ENCODE peak calls at places on chromosomes 13 and 19, in four cellular contexts. Z is CD4-positive, alpha-beta T cell; P is Panc1; O is heart right ventricle. U is an unnamed sample.

GRCh38 chr13:110538632-110539031 is 22.9 kb downstream of the RAB20 start:
- DNase-seq in P (no peak), Z (no peak), O (peak), U (no peak)

GRCh38 chr13:48602296-48603040 is 51.3 kb upstream of the CYSLTR2 start:
- DNase-seq in P (no peak), Z (no peak), O (no peak), U (no peak)

GRCh38 chr13:53784331-53784730 is 755.7 kb downstream of the OLFM4 start:
- DNase-seq in O (no peak), Z (no peak), P (no peak), U (no peak)

GRCh38 chr13:111152836-111153235 is 37.7 kb downstream of the ARHGEF7 start:
- DNase-seq in O (no peak), P (no peak), Z (no peak), U (no peak)

GRCh38 chr13:103883152-103883551 is 816.9 kb upstream of the SLC10A2 start:
- DNase-seq in Z (no peak), P (peak), O (peak), U (peak)

GRCh38 chr19:32387701-32388392 is 17.7 kb upstream of the DPY19L3 start:
- DNase-seq in P (no peak), O (no peak), Z (no peak), U (no peak)

GRCh38 chr13:35468195-35468594 is 8.3 kb downstream of the MAB21L1 start:
- DNase-seq in Z (no peak), O (no peak), P (no peak), U (no peak)

GRCh38 chr19:10864538-10864899 is 6.8 kb upstream of the CARM1 start:
- DNase-seq in O (peak), Z (peak), P (peak), U (peak)

GRCh38 chr13:34657716-34658115 is 284.4 kb upstream of the NBEA start:
- DNase-seq in P (no peak), O (no peak), Z (no peak), U (no peak)

GRCh38 chr19:54154603-54155345 is 4.7 kb downstream of the LENG1 start:
- DNase-seq in O (no peak), P (no peak), Z (no peak), U (no peak)

GRCh38 chr13:73397486-73398020 is 338.7 kb downstream of the KLF5 start:
- DNase-seq in O (no peak), Z (no peak), P (no peak), U (no peak)

GRCh38 chr13:50303963-50304721 is 288.9 kb downstream of the KCNRG start:
- DNase-seq in O (no peak), P (no peak), Z (no peak), U (no peak)

GRCh38 chr13:26377038-26377437 is 123.1 kb downstream of the CDK8 start:
- DNase-seq in Z (no peak), P (no peak), O (no peak), U (no peak)

GRCh38 chr13:94234766-94235165 is 244.7 kb downstream of the DCT start:
- DNase-seq in P (no peak), O (no peak), Z (no peak), U (no peak)

GRCh38 chr13:112174476-112175110 is 107.6 kb downstream of the SOX1 start:
- DNase-seq in O (no peak), P (no peak), Z (no peak), U (no peak)

GRCh38 chr19:3471954-3472655 is 8.2 kb downstream of the SMIM24 start:
- DNase-seq in O (peak), Z (peak), P (no peak), U (no peak)

GRCh38 chr13:40026174-40026585 is 370.7 kb downstream of the COG6 start:
- DNase-seq in P (no peak), Z (no peak), O (no peak), U (no peak)

GRCh38 chr13:45598597-45598996 is 16.9 kb downstream of the ERICH6B start:
- DNase-seq in Z (no peak), O (no peak), P (no peak), U (no peak)

DNA sequence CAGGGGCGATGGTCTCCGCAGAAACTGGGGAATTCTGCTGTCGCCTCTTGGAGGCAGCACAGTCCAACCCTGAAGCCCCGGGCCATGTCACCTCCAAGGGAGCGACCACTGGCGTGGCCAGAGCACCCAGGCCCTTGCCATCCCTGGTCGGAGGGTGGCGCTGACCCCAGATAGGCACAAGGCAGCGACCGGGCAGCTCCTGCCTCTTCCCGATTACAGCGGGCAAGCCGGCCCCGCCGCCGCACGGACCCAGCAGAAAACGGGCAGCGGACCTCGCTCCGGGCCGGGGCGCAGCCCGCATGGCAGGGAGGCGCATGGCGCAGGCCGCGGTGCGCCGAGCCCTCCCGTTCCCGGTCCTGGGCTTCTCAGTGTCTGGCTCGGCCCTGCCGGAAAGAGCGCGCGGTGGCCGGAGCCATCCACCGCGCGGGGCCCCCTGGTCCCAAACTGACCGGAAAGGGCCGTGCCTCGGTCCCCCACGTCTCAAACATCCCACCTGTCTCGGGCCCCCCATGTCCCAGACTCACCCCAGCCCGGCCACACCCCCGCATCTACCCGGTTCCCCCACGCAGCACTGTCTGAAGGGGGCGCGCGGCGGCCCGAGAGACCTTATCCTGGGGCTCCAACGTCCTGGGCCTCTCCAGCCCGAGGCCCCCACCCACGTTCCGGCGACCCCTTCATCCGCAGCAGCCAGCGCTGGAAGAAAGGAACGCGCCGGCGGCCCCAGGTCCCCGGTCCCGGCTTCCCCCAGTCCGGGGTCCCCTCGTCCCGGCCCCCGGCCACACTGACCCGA is 725 bp downstream of the CERS1 start:
- DNase-seq in P (no peak), O (no peak), Z (no peak), U (no peak)
- TF ChIP-seq CTCF in P (peak), O (peak), Z (no peak), U (peak)

DNA sequence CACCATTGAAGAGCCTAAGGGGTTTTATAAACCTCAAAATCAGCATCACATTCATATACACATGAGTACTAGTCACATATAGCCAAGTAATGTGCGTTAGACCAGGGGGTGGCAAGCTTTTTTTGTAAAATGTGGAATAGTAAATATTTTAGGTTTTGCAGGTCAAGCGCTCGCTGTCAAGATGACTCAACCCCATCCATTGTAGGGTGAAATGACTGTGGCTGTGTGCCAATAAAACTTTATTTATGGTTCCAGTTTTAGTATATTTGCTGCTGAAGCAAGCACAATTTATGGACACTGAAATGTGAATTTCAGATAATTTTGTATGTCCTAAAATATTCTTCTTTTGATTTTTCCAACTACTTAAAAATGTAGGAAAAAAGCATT is 21.6 kb downstream of the RFX2 start:
- DNase-seq in P (no peak), Z (no peak), O (no peak), U (no peak)
- TF ChIP-seq CTCF in P (no peak), Z (no peak), O (no peak), U (no peak)

GRCh38 chr19:43610493-43610892 is 1.4 kb upstream of the SRRM5 start:
- DNase-seq in O (no peak), P (no peak), Z (no peak), U (no peak)
- TF ChIP-seq CTCF in O (no peak), P (no peak), Z (no peak), U (no peak)

GRCh38 chr19:50293263-50294004 is 35.7 kb downstream of the KCNC3 start:
- DNase-seq in O (no peak), Z (no peak), P (no peak), U (no peak)

GRCh38 chr19:50290775-50291174 is 38.4 kb downstream of the KCNC3 start:
- DNase-seq in P (no peak), Z (no peak), O (no peak), U (no peak)

GRCh38 chr19:50290011-50290410 is 39.2 kb downstream of the KCNC3 start:
- DNase-seq in P (no peak), O (no peak), Z (no peak), U (no peak)

GRCh38 chr19:50288954-50289353 is 40.2 kb downstream of the KCNC3 start:
- DNase-seq in Z (no peak), O (no peak), P (no peak), U (no peak)

DNA sequence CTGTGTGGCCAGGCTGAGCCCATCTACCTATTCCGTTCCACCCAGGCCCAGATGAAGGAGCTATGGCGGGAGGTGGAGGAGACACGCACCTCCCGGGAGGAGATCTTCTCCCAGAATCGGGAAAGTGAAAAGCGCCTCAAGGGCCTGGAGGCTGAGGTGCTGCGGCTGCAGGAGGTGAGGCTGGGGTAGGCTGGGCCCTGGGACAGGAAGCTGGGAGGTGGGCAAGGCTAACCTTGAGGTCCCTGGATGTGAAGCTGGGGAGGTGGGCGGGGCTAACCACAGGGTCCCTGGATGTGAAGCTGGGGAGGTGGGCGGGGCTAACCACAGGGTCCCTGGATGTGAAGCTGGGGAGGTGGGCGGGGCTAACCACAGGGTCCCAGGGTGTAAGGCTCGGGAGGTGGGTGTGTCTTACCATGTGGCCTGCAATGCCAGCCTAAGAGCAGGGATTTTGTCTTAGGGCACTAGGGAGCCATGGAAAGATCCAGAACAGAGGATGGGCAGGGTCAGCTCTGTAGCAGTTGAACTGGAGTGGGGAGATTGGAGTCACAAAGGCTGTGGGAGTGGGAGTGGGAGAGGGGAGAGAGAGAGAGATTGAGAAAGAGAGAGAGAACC is 36.9 kb downstream of the KCNC3 start:
- DNase-seq in O (no peak), Z (no peak), P (no peak), U (no peak)
- TF ChIP-seq CTCF in O (no peak), Z (no peak), P (no peak), U (no peak)

GRCh38 chr19:19642506-19643157 is 825 bp downstream of the GMIP start:
- DNase-seq in P (no peak), Z (no peak), O (no peak), U (no peak)
- TF ChIP-seq CTCF in P (no peak), Z (no peak), O (no peak), U (no peak)

GRCh38 chr19:53076984-53077383 is 26.2 kb downstream of the ZNF160 start:
- DNase-seq in Z (no peak), P (no peak), O (peak), U (no peak)
- TF ChIP-seq CTCF in Z (no peak), P (no peak), O (peak), U (peak)

GRCh38 chr13:61470801-61471200 is 55.2 kb upstream of the PCDH20 start:
- DNase-seq in Z (no peak), O (no peak), P (no peak), U (no peak)

GRCh38 chr13:61463027-61463426 is 47.4 kb upstream of the PCDH20 start:
- DNase-seq in O (no peak), P (no peak), Z (no peak), U (no peak)

GRCh38 chr13:61466280-61466679 is 50.6 kb upstream of the PCDH20 start:
- DNase-seq in Z (no peak), O (no peak), P (no peak), U (no peak)
- TF ChIP-seq CTCF in Z (no peak), O (peak), P (peak), U (peak)

DNA sequence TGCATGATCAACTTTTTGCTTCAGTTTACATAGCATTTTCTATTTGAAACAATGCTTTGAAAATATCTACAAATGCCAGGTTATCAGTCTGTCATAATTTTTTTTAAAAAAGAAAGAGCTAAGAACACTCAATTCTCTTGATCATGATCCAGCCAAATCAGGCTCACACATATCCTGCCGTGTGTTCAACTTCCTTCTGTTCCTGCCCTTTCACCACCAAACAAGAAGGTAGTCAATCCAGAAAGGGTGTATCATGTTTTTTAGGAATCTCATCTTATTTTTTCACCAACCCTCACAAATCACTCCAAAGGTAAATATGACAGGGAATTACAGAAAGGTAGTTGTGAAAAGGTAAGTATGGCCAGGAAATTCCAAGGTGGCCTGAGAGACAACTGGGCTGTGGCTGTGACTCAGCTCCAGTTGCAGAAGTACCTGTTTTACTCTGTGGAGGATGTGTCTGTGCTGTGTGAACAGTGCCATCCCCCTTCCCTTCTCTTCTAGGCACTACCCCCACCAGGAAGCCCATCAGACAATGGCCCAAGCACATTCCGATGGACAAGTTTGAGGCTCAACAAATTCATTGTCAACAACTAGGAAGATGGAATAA is 138.8 kb upstream of the GJB6 start:
- DNase-seq in O (no peak), P (no peak), Z (no peak), U (no peak)
- TF ChIP-seq CTCF in O (no peak), P (no peak), Z (no peak), U (no peak)

U was measured in type B pancreatic cell.